ENCODE peak calls at places on chromosomes 13 and 19, in seven cellular contexts. S is GM12891, Y is H1, D is HepG2, W is GM12878, N is K562, P is SK-N-SH. K is an unnamed sample.
A peak's percentile ranks its signal among the peaks of the same experiment; 100 is the strongest.

GRCh38 chr19:55117063-55117635 is 288 bp downstream of the PPP1R12C start:
- DNase-seq in S (no peak), Y (no peak), D (no peak), W (no peak), N (no peak), P (no peak), K (no peak)

GRCh38 chr19:56508282-56508778 is 675 bp downstream of the ZNF471 start:
- DNase-seq in S (no peak), Y (no peak), D (no peak), W (no peak), N (no peak), P (no peak), K (no peak)

GRCh38 chr13:93368705-93369104 is 142.1 kb downstream of the GPC6 start:
- DNase-seq in S (no peak), Y (no peak), D (no peak), W (no peak), N (peak; percentile 23), P (no peak), K (no peak)

GRCh38 chr13:76730220-76730619 is 156.0 kb downstream of the KCTD12 start:
- DNase-seq in S (no peak), Y (no peak), D (no peak), W (no peak), N (no peak), P (no peak), K (no peak)

GRCh38 chr13:47598340-47598911 is 402.6 kb downstream of the SUCLA2 start:
- DNase-seq in S (no peak), Y (no peak), D (no peak), W (no peak), N (no peak), P (peak; percentile 7), K (no peak)

GRCh38 chr13:64993514-64994164 is 2236.5 kb downstream of the PCDH9 start:
- DNase-seq in S (no peak), Y (no peak), D (no peak), W (peak; percentile 5), N (no peak), P (no peak), K (no peak)

GRCh38 chr13:92365904-92366303 is 860.7 kb upstream of the GPC6 start:
- DNase-seq in S (no peak), Y (no peak), D (no peak), W (no peak), N (no peak), P (no peak), K (no peak)

GRCh38 chr13:110759710-110760109 is 46.2 kb downstream of the ING1 start:
- DNase-seq in S (no peak), Y (no peak), D (no peak), W (no peak), N (no peak), P (no peak), K (no peak)

GRCh38 chr13:44026194-44026593 is 146.5 kb downstream of the LACC1 start:
- DNase-seq in S (no peak), Y (no peak), D (no peak), W (no peak), N (no peak), P (no peak), K (no peak)

GRCh38 chr19:10936661-10937084 is 8.1 kb downstream of the TIMM29 start:
- DNase-seq in S (no peak), Y (no peak), D (peak; percentile 76), W (peak; percentile 35), N (peak; percentile 60), P (peak; percentile 83), K (no peak)

GRCh38 chr13:73334459-73334858 is 275.7 kb downstream of the KLF5 start:
- DNase-seq in S (no peak), Y (no peak), D (no peak), W (no peak), N (no peak), P (no peak), K (no peak)

GRCh38 chr13:85864963-85865530 is 65.8 kb upstream of the SLITRK6 start:
- DNase-seq in S (no peak), Y (no peak), D (peak; percentile 6), W (no peak), N (no peak), P (peak; percentile 22), K (no peak)

GRCh38 chr13:78875792-78876580 is 217.0 kb upstream of the OBI1 start:
- DNase-seq in S (peak; percentile 6), Y (peak; percentile 7), D (no peak), W (no peak), N (no peak), P (no peak), K (peak; percentile 19)

GRCh38 chr13:48066310-48066989 is 28.5 kb downstream of the MED4 start:
- DNase-seq in S (no peak), Y (no peak), D (peak; percentile 47), W (peak; percentile 42), N (no peak), P (no peak), K (no peak)

GRCh38 chr13:21583496-21583895 is 20.5 kb downstream of the MICU2 start:
- DNase-seq in S (no peak), Y (peak; percentile 3), D (peak; percentile 44), W (no peak), N (no peak), P (no peak), K (no peak)

GRCh38 chr19:50801107-50801506 is 10.9 kb downstream of the ACP4 start:
- DNase-seq in S (no peak), Y (no peak), D (no peak), W (no peak), N (no peak), P (peak; percentile 46), K (no peak)

GRCh38 chr13:58429917-58430316 is 798.4 kb downstream of the PCDH17 start:
- DNase-seq in S (no peak), Y (no peak), D (no peak), W (no peak), N (no peak), P (no peak), K (no peak)

GRCh38 chr13:98333481-98333880 is 156.4 kb upstream of the RNF113B start:
- DNase-seq in S (no peak), Y (no peak), D (peak; percentile 25), W (no peak), N (no peak), P (no peak), K (no peak)

GRCh38 chr19:50651174-50651573 is 1.9 kb downstream of the C19orf81 start:
- DNase-seq in S (no peak), Y (no peak), D (no peak), W (no peak), N (no peak), P (no peak), K (no peak)

GRCh38 chr13:88042489-88042888 is 371.3 kb downstream of the SLITRK5 start:
- DNase-seq in S (no peak), Y (no peak), D (no peak), W (no peak), N (no peak), P (no peak), K (no peak)

GRCh38 chr13:53200075-53200474 is 171.5 kb downstream of the OLFM4 start:
- DNase-seq in S (no peak), Y (no peak), D (no peak), W (no peak), N (no peak), P (no peak), K (no peak)

GRCh38 chr19:48137411-48137810 is 26.8 kb upstream of the PLA2G4C start:
- DNase-seq in S (no peak), Y (no peak), D (no peak), W (no peak), N (no peak), P (no peak), K (no peak)

GRCh38 chr19:48133094-48133493 is 22.5 kb upstream of the PLA2G4C start:
- DNase-seq in S (no peak), Y (no peak), D (no peak), W (no peak), N (no peak), P (no peak), K (no peak)

GRCh38 chr19:48136547-48136946 is 25.9 kb upstream of the PLA2G4C start:
- DNase-seq in S (no peak), Y (no peak), D (no peak), W (no peak), N (no peak), P (no peak), K (no peak)

GRCh38 chr19:48139053-48139452 is 28.4 kb upstream of the PLA2G4C start:
- DNase-seq in S (no peak), Y (no peak), D (no peak), W (no peak), N (no peak), P (no peak), K (no peak)

DNA sequence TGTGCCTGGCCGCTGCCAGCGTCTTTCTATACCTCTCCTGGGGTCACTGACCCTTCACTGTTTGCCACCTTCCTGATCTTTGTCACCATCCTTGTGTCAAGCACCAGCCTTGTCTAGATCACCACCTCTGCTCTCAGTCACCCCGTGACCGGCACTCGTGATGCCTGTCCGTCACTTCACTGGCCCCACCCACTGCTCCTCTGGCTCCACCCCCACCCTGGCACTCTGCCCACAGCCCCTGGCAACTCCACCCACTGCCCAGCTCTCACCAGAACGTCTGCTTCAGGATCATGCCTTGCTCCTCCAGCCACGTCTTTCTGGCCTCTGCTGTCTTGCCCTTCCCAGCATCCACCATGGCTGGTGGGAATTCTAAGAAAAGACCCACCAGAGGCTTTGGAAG is 24.8 kb upstream of the PLA2G4C start:
- DNase-seq in S (no peak), Y (no peak), D (no peak), W (no peak), N (no peak), P (peak; percentile 87), K (no peak)
- TF ChIP-seq TAF1 in S (no peak), Y (no peak), D (no peak), W (no peak), N (no peak), P (no peak), K (no peak)

GRCh38 chr13:113794764-113795173 is 35.7 kb downstream of the TMEM255B start:
- DNase-seq in S (no peak), Y (no peak), D (no peak), W (no peak), N (no peak), P (no peak), K (no peak)
- TF ChIP-seq TAF1 in S (no peak), Y (no peak), D (no peak), W (no peak), N (no peak), P (no peak), K (no peak)

DNA sequence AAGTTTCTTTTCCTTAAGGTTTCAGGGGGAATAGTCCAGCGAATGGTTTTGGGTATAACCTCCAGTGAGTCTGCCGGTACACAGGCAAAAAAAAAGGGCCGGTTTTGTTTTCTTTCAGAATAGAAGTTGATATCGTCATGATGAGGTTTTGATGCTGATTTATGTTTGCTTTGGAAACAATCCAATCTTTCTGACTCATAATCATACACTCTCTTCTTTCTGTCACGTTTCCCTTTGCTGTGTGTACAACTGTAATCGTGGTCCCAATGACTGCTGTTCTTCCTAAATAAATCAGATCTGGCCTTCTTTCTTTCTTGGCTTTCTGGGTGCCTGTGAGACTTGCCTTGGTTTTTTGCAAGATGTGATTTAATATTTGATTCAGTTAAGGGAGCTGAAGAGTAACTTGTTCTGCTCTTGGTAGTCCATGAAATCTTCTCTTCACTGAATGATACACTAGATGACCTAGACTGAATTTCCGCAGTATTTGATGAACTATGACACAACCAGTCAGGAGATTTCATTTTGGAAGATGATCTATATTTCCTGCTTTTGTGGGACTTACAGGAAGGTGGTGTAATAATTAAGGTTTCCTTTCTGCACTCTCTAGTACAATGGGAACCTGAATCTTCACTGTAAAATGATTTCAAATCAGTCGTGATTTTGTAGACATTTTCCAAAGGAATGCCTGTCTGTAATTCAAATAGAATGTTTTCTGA is 34.9 kb upstream of the METTL21C start:
- DNase-seq in S (no peak), Y (no peak), D (no peak), W (no peak), N (no peak), P (no peak), K (no peak)
- TF ChIP-seq TAF1 in S (no peak), Y (no peak), D (no peak), W (no peak), N (no peak), P (no peak), K (no peak)

GRCh38 chr19:40134866-40135265 is 44.1 kb upstream of the ZNF780A start:
- DNase-seq in S (no peak), Y (no peak), D (no peak), W (no peak), N (no peak), P (no peak), K (no peak)
- TF ChIP-seq TAF1 in S (no peak), Y (no peak), D (no peak), W (no peak), N (no peak), P (no peak), K (no peak)

K was measured in GM12892.